ENCODE peak calls at places on chromosome 15, in eight cellular contexts. T is Calu3, R is NCI-H69, I is GM04504, H is posterior cingulate gyrus, E is NCI-H1417 treated with DMSO at 0.1 percent for 48 hours, K is mesenteric fat pad, J is uterus. L is an unnamed sample.

GRCh38 chr15:40633178-40633577 is 39.1 kb downstream of the KNL1 start:
- DNase-seq in T (no peak), R (no peak), I (no peak), H (no peak), E (no peak), K (no peak), J (no peak), L (no peak)

GRCh38 chr15:34266751-34267150 is 41.9 kb downstream of the EMC4 start:
- DNase-seq in T (no peak), R (no peak), I (no peak), H (no peak), E (no peak), K (no peak), J (no peak), L (no peak)

GRCh38 chr15:79310612-79310984 is 314 bp upstream of the TMED3 start:
- DNase-seq in T (no peak), R (peak), I (no peak), H (no peak), E (no peak), K (no peak), J (no peak), L (no peak)

GRCh38 chr15:100929641-100930042 is 10.5 kb downstream of the LRRK1 start:
- DNase-seq in T (no peak), R (peak), I (no peak), H (no peak), E (no peak), K (no peak), J (no peak), L (no peak)

GRCh38 chr15:82571722-82572222 is 31.5 kb upstream of the RPS17 start:
- DNase-seq in T (no peak), R (peak), I (peak), H (peak), E (no peak), K (no peak), J (peak), L (peak)

GRCh38 chr15:94277485-94277884 is 46.1 kb downstream of the MCTP2 start:
- DNase-seq in T (no peak), R (peak), I (no peak), H (no peak), E (no peak), K (no peak), J (no peak), L (no peak)

GRCh38 chr15:91122296-91122695 is 22.2 kb downstream of the SV2B start:
- DNase-seq in T (no peak), R (peak), I (no peak), H (no peak), E (no peak), K (peak), J (no peak), L (no peak)

GRCh38 chr15:32861741-32862140 is 143.9 kb downstream of the GREM1 start:
- DNase-seq in T (no peak), R (peak), I (peak), H (peak), E (no peak), K (no peak), J (peak), L (no peak)

GRCh38 chr15:70259030-70259424 is 161.3 kb upstream of the TLE3 start:
- DNase-seq in T (peak), R (no peak), I (no peak), H (no peak), E (no peak), K (no peak), J (no peak), L (peak)

GRCh38 chr15:38128389-38128788 is 124.2 kb upstream of the SPRED1 start:
- DNase-seq in T (no peak), R (no peak), I (no peak), H (no peak), E (no peak), K (no peak), J (no peak), L (no peak)